ENCODE peak calls at places on chromosome 5, in four cellular contexts. One of them, this sample, is unnamed. For H3K27me3 and H3K9me3, the result is how much of the 10 kb centered on the place peaks cover.

GRCh38 chr5:120457839-120458507 is 6.1 kb upstream of the PRR16 start:
- DNase-seq in ascending aorta: peak
- DNase-seq in neural progenitor cell: peak
- DNase-seq in heart right ventricle: peak
- DNase-seq in this sample: peak

GRCh38 chr5:151021771-151022170 is 1.4 kb downstream of the GPX3 start:
- DNase-seq in heart right ventricle: no peak
- DNase-seq in ascending aorta: no peak
- DNase-seq in neural progenitor cell: no peak
- DNase-seq in this sample: no peak

GRCh38 chr5:34008721-34009120 is 871 bp upstream of the AMACR start:
- DNase-seq in neural progenitor cell: no peak
- DNase-seq in heart right ventricle: no peak
- DNase-seq in ascending aorta: no peak
- DNase-seq in this sample: no peak

GRCh38 chr5:81269751-81270686 is 31.4 kb upstream of the ZCCHC9 start:
- DNase-seq in neural progenitor cell: peak
- DNase-seq in ascending aorta: no peak
- DNase-seq in heart right ventricle: no peak
- DNase-seq in this sample: no peak

GRCh38 chr5:77438057-77438456 is 54.1 kb downstream of the WDR41 start:
- DNase-seq in neural progenitor cell: no peak
- DNase-seq in heart right ventricle: no peak
- DNase-seq in ascending aorta: no peak
- DNase-seq in this sample: no peak

GRCh38 chr5:166488560-166488959 is 1802.9 kb upstream of the WWC1 start:
- DNase-seq in ascending aorta: no peak
- DNase-seq in heart right ventricle: no peak
- DNase-seq in neural progenitor cell: no peak
- DNase-seq in this sample: no peak

GRCh38 chr5:167248262-167248661 is 1043.2 kb upstream of the WWC1 start:
- DNase-seq in heart right ventricle: no peak
- DNase-seq in ascending aorta: no peak
- DNase-seq in neural progenitor cell: no peak
- DNase-seq in this sample: no peak

GRCh38 chr5:124544366-124545055 is 201.9 kb downstream of the ZNF608 start:
- DNase-seq in ascending aorta: no peak
- DNase-seq in neural progenitor cell: no peak
- DNase-seq in heart right ventricle: no peak
- DNase-seq in this sample: no peak

GRCh38 chr5:149765932-149766331 is 35.8 kb downstream of the PPARGC1B start:
- DNase-seq in heart right ventricle: no peak
- DNase-seq in ascending aorta: no peak
- DNase-seq in neural progenitor cell: no peak
- DNase-seq in this sample: no peak

GRCh38 chr5:103598997-103599556 is 36.5 kb upstream of the NUDT12 start:
- DNase-seq in heart right ventricle: no peak
- DNase-seq in ascending aorta: no peak
- DNase-seq in neural progenitor cell: no peak
- DNase-seq in this sample: no peak

GRCh38 chr5:146909496-146910068 is 31.0 kb upstream of the PPP2R2B start:
- DNase-seq in heart right ventricle: no peak
- DNase-seq in ascending aorta: no peak
- DNase-seq in neural progenitor cell: no peak
- DNase-seq in this sample: peak

GRCh38 chr5:80653497-80653896 is 955 bp upstream of the MSH3 start:
- DNase-seq in neural progenitor cell: no peak
- DNase-seq in heart right ventricle: no peak
- DNase-seq in ascending aorta: no peak
- DNase-seq in this sample: no peak

GRCh38 chr5:15577132-15577531 is 77.2 kb downstream of the FBXL7 start:
- DNase-seq in neural progenitor cell: no peak
- DNase-seq in heart right ventricle: peak
- DNase-seq in ascending aorta: no peak
- DNase-seq in this sample: peak

GRCh38 chr5:61482980-61483379 is 150.9 kb downstream of the ZSWIM6 start:
- DNase-seq in heart right ventricle: no peak
- DNase-seq in ascending aorta: no peak
- DNase-seq in neural progenitor cell: no peak
- DNase-seq in this sample: no peak

GRCh38 chr5:140042551-140043507 is at the start of gene NRG2:
- DNase-seq in heart right ventricle: peak
- DNase-seq in ascending aorta: peak
- DNase-seq in neural progenitor cell: peak
- DNase-seq in this sample: peak

GRCh38 chr5:16787278-16787677 is 148.8 kb downstream of the MYO10 start:
- DNase-seq in heart right ventricle: no peak
- DNase-seq in neural progenitor cell: no peak
- DNase-seq in ascending aorta: no peak
- DNase-seq in this sample: no peak

GRCh38 chr5:108255468-108255867 is 126.4 kb downstream of the FBXL17 start:
- DNase-seq in heart right ventricle: no peak
- DNase-seq in neural progenitor cell: no peak
- DNase-seq in ascending aorta: no peak
- DNase-seq in this sample: no peak

GRCh38 chr5:125582358-125582757 is 835.9 kb upstream of the ZNF608 start:
- DNase-seq in neural progenitor cell: no peak
- DNase-seq in heart right ventricle: peak
- DNase-seq in ascending aorta: no peak
- DNase-seq in this sample: peak

GRCh38 chr5:122680623-122681350 is 94.1 kb upstream of the SNX2 start:
- DNase-seq in heart right ventricle: no peak
- DNase-seq in neural progenitor cell: no peak
- DNase-seq in ascending aorta: no peak
- DNase-seq in this sample: no peak

GRCh38 chr5:66864240-66864884 is 268.2 kb downstream of the MAST4 start:
- DNase-seq in neural progenitor cell: no peak
- DNase-seq in heart right ventricle: peak
- DNase-seq in ascending aorta: no peak
- DNase-seq in this sample: peak

GRCh38 chr5:80985600-80986228 is 25.6 kb downstream of the RASGRF2 start:
- DNase-seq in ascending aorta: no peak
- DNase-seq in neural progenitor cell: no peak
- DNase-seq in heart right ventricle: peak
- DNase-seq in this sample: no peak

GRCh38 chr5:36878421-36879088 is 2.0 kb downstream of the NIPBL start:
- DNase-seq in neural progenitor cell: peak
- DNase-seq in ascending aorta: no peak
- DNase-seq in heart right ventricle: peak
- DNase-seq in this sample: peak

GRCh38 chr5:110354341-110354740 is 372.1 kb downstream of the TMEM232 start:
- DNase-seq in heart right ventricle: no peak
- DNase-seq in neural progenitor cell: no peak
- DNase-seq in ascending aorta: no peak
- DNase-seq in this sample: peak

DNA sequence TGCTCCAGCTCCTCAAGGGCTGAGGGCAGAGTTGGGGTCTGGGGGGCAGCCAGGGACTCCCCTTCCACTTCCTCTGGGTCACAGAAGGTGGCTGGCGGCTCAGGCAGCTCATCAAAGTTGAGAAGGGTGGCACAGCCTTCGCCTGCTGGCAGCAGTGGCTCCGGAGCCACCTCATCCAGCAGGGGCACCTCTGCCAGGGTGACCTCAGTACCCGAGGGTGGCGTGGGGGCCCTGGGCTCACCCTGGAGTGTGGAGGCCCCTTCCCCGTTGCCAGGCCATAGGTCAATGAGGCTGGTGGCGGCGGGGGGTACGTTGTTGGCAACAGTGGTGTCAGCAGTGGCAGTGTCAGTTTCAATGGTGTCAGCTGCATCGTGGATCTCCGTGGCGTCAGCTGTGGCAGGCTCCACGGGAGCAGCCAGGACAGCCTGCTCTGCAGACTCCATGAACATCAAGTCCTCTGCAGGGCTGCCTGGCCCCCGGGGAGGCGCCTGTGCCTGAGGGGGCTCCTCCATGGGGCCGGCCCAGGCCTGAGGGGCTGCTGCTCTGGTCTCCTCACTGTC is 11.6 kb downstream of the PRR7 start:
- DNase-seq in heart right ventricle: no peak
- DNase-seq in ascending aorta: no peak
- DNase-seq in neural progenitor cell: no peak
- DNase-seq in this sample: no peak
- H3K27ac ChIP-seq in heart right ventricle: no peak
- H3K27ac ChIP-seq in ascending aorta: peak
- H3K27ac ChIP-seq in neural progenitor cell: no peak
- H3K27ac ChIP-seq in this sample: no peak

GRCh38 chr5:65776707-65777141 is 54.7 kb downstream of the NLN start:
- DNase-seq in neural progenitor cell: no peak
- DNase-seq in ascending aorta: no peak
- DNase-seq in heart right ventricle: no peak
- DNase-seq in this sample: no peak

GRCh38 chr5:65775476-65775875 is 53.5 kb downstream of the NLN start:
- DNase-seq in neural progenitor cell: no peak
- DNase-seq in heart right ventricle: no peak
- DNase-seq in ascending aorta: no peak
- DNase-seq in this sample: no peak

GRCh38 chr5:65774346-65774745 is 52.3 kb downstream of the NLN start:
- DNase-seq in neural progenitor cell: no peak
- DNase-seq in heart right ventricle: no peak
- DNase-seq in ascending aorta: no peak
- DNase-seq in this sample: peak

GRCh38 chr5:65779643-65780042 is 57.6 kb downstream of the NLN start:
- DNase-seq in neural progenitor cell: no peak
- DNase-seq in ascending aorta: no peak
- DNase-seq in heart right ventricle: no peak
- DNase-seq in this sample: no peak

GRCh38 chr5:65778126-65778525 is 56.1 kb downstream of the NLN start:
- DNase-seq in ascending aorta: no peak
- DNase-seq in heart right ventricle: no peak
- DNase-seq in neural progenitor cell: no peak
- DNase-seq in this sample: no peak
- H3K27me3 ChIP-seq in ascending aorta: under half
- H3K27me3 ChIP-seq in heart right ventricle: under half
- H3K27me3 ChIP-seq in neural progenitor cell: under half
- H3K27me3 ChIP-seq in this sample: under half

GRCh38 chr5:141427783-141428426 is 2.4 kb upstream of the PCDHGA12 start:
- DNase-seq in heart right ventricle: no peak
- DNase-seq in ascending aorta: no peak
- DNase-seq in neural progenitor cell: no peak
- DNase-seq in this sample: no peak
- H3K9me3 ChIP-seq in heart right ventricle: half or more
- H3K9me3 ChIP-seq in ascending aorta: half or more
- H3K9me3 ChIP-seq in neural progenitor cell: half or more
- H3K9me3 ChIP-seq in this sample: under half

GRCh38 chr5:133950821-133951612 is 17.4 kb downstream of the C5orf15 start:
- DNase-seq in neural progenitor cell: no peak
- DNase-seq in heart right ventricle: peak
- DNase-seq in ascending aorta: no peak
- DNase-seq in this sample: peak
- H3K27ac ChIP-seq in neural progenitor cell: no peak
- H3K27ac ChIP-seq in heart right ventricle: peak
- H3K27ac ChIP-seq in ascending aorta: peak
- H3K27ac ChIP-seq in this sample: peak

GRCh38 chr5:96573513-96573894 is 88.7 kb upstream of the CAST start:
- DNase-seq in ascending aorta: no peak
- DNase-seq in neural progenitor cell: no peak
- DNase-seq in heart right ventricle: no peak
- DNase-seq in this sample: no peak
- H3K27me3 ChIP-seq in ascending aorta: under half
- H3K27me3 ChIP-seq in neural progenitor cell: under half
- H3K27me3 ChIP-seq in heart right ventricle: under half
- H3K27me3 ChIP-seq in this sample: under half

This sample was measured in cardiac muscle cell.